ENCODE peak calls at places on chromosomes 4 and X, in four cellular contexts. One of them, this sample, is unnamed.

GRCh38 chr4:48570646-48571220 is 80.7 kb downstream of the ZAR1 start:
- DNase-seq in lower leg skin: no peak
- DNase-seq in uterus: no peak
- DNase-seq in Panc1: peak
- DNase-seq in this sample: no peak

GRCh38 chr4:26724522-26724921 is 136.1 kb upstream of the STIM2 start:
- DNase-seq in lower leg skin: no peak
- DNase-seq in uterus: no peak
- DNase-seq in Panc1: no peak
- DNase-seq in this sample: no peak

GRCh38 chrX:154545673-154546274 is 872 bp downstream of the G6PD start:
- DNase-seq in lower leg skin: no peak
- DNase-seq in uterus: no peak
- DNase-seq in Panc1: no peak
- DNase-seq in this sample: no peak

GRCh38 chr4:25953740-25954139 is 39.7 kb downstream of the SMIM20 start:
- DNase-seq in lower leg skin: no peak
- DNase-seq in uterus: no peak
- DNase-seq in Panc1: no peak
- DNase-seq in this sample: no peak

GRCh38 chrX:31499120-31499519 is 427.3 kb upstream of the FTHL17 start:
- DNase-seq in lower leg skin: no peak
- DNase-seq in uterus: no peak
- DNase-seq in Panc1: no peak
- DNase-seq in this sample: no peak

GRCh38 chr4:48683784-48684666 is 96.1 kb downstream of the FRYL start:
- DNase-seq in lower leg skin: no peak
- DNase-seq in uterus: no peak
- DNase-seq in Panc1: no peak
- DNase-seq in this sample: peak

GRCh38 chr4:87363552-87363951 is 27.4 kb downstream of the HSD17B11 start:
- DNase-seq in lower leg skin: no peak
- DNase-seq in uterus: no peak
- DNase-seq in Panc1: no peak
- DNase-seq in this sample: no peak

GRCh38 chr4:504076-504475 is 5.1 kb downstream of the PIGG start:
- DNase-seq in lower leg skin: peak
- DNase-seq in uterus: no peak
- DNase-seq in Panc1: no peak
- DNase-seq in this sample: no peak

GRCh38 chr4:101019941-101020401 is 327.4 kb downstream of the PPP3CA start:
- DNase-seq in lower leg skin: no peak
- DNase-seq in uterus: no peak
- DNase-seq in Panc1: no peak
- DNase-seq in this sample: peak

GRCh38 chr4:157727163-157727562 is 445.7 kb downstream of the GASK1B start:
- DNase-seq in lower leg skin: no peak
- DNase-seq in uterus: no peak
- DNase-seq in Panc1: no peak
- DNase-seq in this sample: no peak

GRCh38 chr4:168051526-168051925 is 40.8 kb upstream of the ANXA10 start:
- DNase-seq in lower leg skin: no peak
- DNase-seq in uterus: no peak
- DNase-seq in Panc1: no peak
- DNase-seq in this sample: no peak

GRCh38 chrX:111719426-111720210 is 38.6 kb downstream of the ALG13 start:
- DNase-seq in lower leg skin: no peak
- DNase-seq in uterus: no peak
- DNase-seq in Panc1: no peak
- DNase-seq in this sample: no peak

GRCh38 chr4:59987289-59987688 is 1212.8 kb upstream of the ADGRL3 start:
- DNase-seq in lower leg skin: no peak
- DNase-seq in uterus: no peak
- DNase-seq in Panc1: no peak
- DNase-seq in this sample: no peak

GRCh38 chrX:50838820-50839600 is 25.0 kb upstream of the SHROOM4 start:
- DNase-seq in lower leg skin: no peak
- DNase-seq in uterus: no peak
- DNase-seq in Panc1: no peak
- DNase-seq in this sample: no peak

GRCh38 chr4:173076903-173077629 is 91.5 kb upstream of the GALNT7 start:
- DNase-seq in lower leg skin: no peak
- DNase-seq in uterus: no peak
- DNase-seq in Panc1: no peak
- DNase-seq in this sample: no peak

GRCh38 chr4:181858746-181859145 is 384.5 kb upstream of the TENM3 start:
- DNase-seq in lower leg skin: no peak
- DNase-seq in uterus: no peak
- DNase-seq in Panc1: no peak
- DNase-seq in this sample: no peak

GRCh38 chr4:80343887-80344286 is 8.4 kb downstream of the CFAP299 start:
- DNase-seq in lower leg skin: no peak
- DNase-seq in uterus: no peak
- DNase-seq in Panc1: no peak
- DNase-seq in this sample: no peak

GRCh38 chrX:16573781-16574180 is 76.2 kb upstream of the S100G start:
- DNase-seq in lower leg skin: no peak
- DNase-seq in uterus: no peak
- DNase-seq in Panc1: no peak
- DNase-seq in this sample: no peak

GRCh38 chr4:6953751-6954380 is 44.2 kb downstream of the TBC1D14 start:
- DNase-seq in lower leg skin: peak
- DNase-seq in uterus: peak
- DNase-seq in Panc1: no peak
- DNase-seq in this sample: no peak

GRCh38 chrX:115958687-115959359 is 211.7 kb upstream of the AGTR2 start:
- DNase-seq in lower leg skin: no peak
- DNase-seq in uterus: no peak
- DNase-seq in Panc1: no peak
- DNase-seq in this sample: no peak

GRCh38 chrX:68831405-68832100 is 2.7 kb downstream of the EFNB1 start:
- DNase-seq in lower leg skin: peak
- DNase-seq in uterus: no peak
- DNase-seq in Panc1: no peak
- DNase-seq in this sample: no peak

GRCh38 chr4:128572778-128573241 is 236.7 kb upstream of the JADE1 start:
- DNase-seq in lower leg skin: no peak
- DNase-seq in uterus: no peak
- DNase-seq in Panc1: no peak
- DNase-seq in this sample: no peak

GRCh38 chrX:17390325-17390992 is 15.5 kb downstream of the NHS start:
- DNase-seq in lower leg skin: no peak
- DNase-seq in uterus: no peak
- DNase-seq in Panc1: no peak
- DNase-seq in this sample: no peak

GRCh38 chr4:112381996-112382692 is 85.0 kb downstream of the ALPK1 start:
- DNase-seq in lower leg skin: no peak
- DNase-seq in uterus: no peak
- DNase-seq in Panc1: no peak
- DNase-seq in this sample: no peak

GRCh38 chrX:39739585-39739984 is 358.2 kb downstream of the BCOR start:
- DNase-seq in lower leg skin: no peak
- DNase-seq in uterus: no peak
- DNase-seq in Panc1: no peak
- DNase-seq in this sample: no peak

GRCh38 chrX:82081027-82081426 is 879.1 kb downstream of the SH3BGRL start:
- DNase-seq in lower leg skin: no peak
- DNase-seq in uterus: no peak
- DNase-seq in Panc1: no peak
- DNase-seq in this sample: no peak

GRCh38 chrX:97538745-97539144 is 655.0 kb downstream of the RPA4 start:
- DNase-seq in lower leg skin: no peak
- DNase-seq in uterus: no peak
- DNase-seq in Panc1: no peak
- DNase-seq in this sample: no peak

GRCh38 chrX:45743081-45743533 is 542.4 kb upstream of the DIPK2B start:
- DNase-seq in lower leg skin: no peak
- DNase-seq in uterus: no peak
- DNase-seq in Panc1: no peak
- DNase-seq in this sample: no peak

GRCh38 chrX:10174051-10174450 is 17.3 kb downstream of the CLCN4 start:
- DNase-seq in lower leg skin: peak
- DNase-seq in uterus: no peak
- DNase-seq in Panc1: no peak
- DNase-seq in this sample: no peak

GRCh38 chrX:10172867-10173266 is 16.1 kb downstream of the CLCN4 start:
- DNase-seq in lower leg skin: no peak
- DNase-seq in uterus: no peak
- DNase-seq in Panc1: no peak
- DNase-seq in this sample: no peak

GRCh38 chrX:10174810-10175209 is 18.0 kb downstream of the CLCN4 start:
- DNase-seq in lower leg skin: no peak
- DNase-seq in uterus: no peak
- DNase-seq in Panc1: no peak
- DNase-seq in this sample: no peak

GRCh38 chrX:10175317-10175871 is 18.6 kb downstream of the CLCN4 start:
- DNase-seq in lower leg skin: no peak
- DNase-seq in uterus: peak
- DNase-seq in Panc1: no peak
- DNase-seq in this sample: no peak

GRCh38 chrX:10173331-10173900 is 16.6 kb downstream of the CLCN4 start:
- DNase-seq in lower leg skin: no peak
- DNase-seq in uterus: peak
- DNase-seq in Panc1: no peak
- DNase-seq in this sample: no peak
- H3K4me3 ChIP-seq in lower leg skin: no peak
- H3K4me3 ChIP-seq in uterus: no peak
- H3K4me3 ChIP-seq in Panc1: no peak
- H3K4me3 ChIP-seq in this sample: no peak

GRCh38 chrX:23919706-23920320 is 12.0 kb downstream of the CXorf58 start:
- DNase-seq in lower leg skin: no peak
- DNase-seq in uterus: no peak
- DNase-seq in Panc1: no peak
- DNase-seq in this sample: no peak
- TF ChIP-seq CTCF in lower leg skin: no peak
- TF ChIP-seq CTCF in uterus: no peak
- TF ChIP-seq CTCF in Panc1: no peak
- TF ChIP-seq CTCF in this sample: no peak

DNA sequence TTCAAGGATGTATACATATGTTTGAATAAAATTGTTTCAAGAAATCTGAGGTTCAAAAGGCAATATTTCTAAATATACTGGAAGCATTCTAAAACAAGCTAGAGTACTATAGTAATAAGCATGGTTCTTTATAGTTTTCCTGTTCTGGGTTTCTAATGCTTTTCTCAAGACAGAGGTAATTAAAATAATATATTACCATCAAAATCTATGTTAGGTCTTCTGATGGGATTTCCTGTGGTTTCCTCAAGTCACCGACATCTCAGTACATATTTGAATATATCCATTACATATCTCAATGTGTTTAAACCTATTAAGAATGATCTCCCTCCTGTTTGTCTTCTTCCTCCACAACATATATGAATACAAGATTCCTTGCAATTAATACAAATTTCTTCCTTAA is 25.6 kb downstream of the ARSJ start:
- DNase-seq in lower leg skin: no peak
- DNase-seq in uterus: no peak
- DNase-seq in Panc1: no peak
- DNase-seq in this sample: no peak
- H3K4me3 ChIP-seq in lower leg skin: no peak
- H3K4me3 ChIP-seq in uterus: no peak
- H3K4me3 ChIP-seq in Panc1: no peak
- H3K4me3 ChIP-seq in this sample: no peak

GRCh38 chrX:103464071-103464773 is 55.1 kb downstream of the RAB40A start:
- DNase-seq in lower leg skin: no peak
- DNase-seq in uterus: peak
- DNase-seq in Panc1: peak
- DNase-seq in this sample: no peak
- TF ChIP-seq CTCF in lower leg skin: no peak
- TF ChIP-seq CTCF in uterus: peak
- TF ChIP-seq CTCF in Panc1: no peak
- TF ChIP-seq CTCF in this sample: peak

GRCh38 chr4:1579834-1580686 is 104.1 kb downstream of the FAM53A start:
- DNase-seq in lower leg skin: peak
- DNase-seq in uterus: no peak
- DNase-seq in Panc1: peak
- DNase-seq in this sample: no peak
- H3K4me3 ChIP-seq in lower leg skin: peak
- H3K4me3 ChIP-seq in uterus: peak
- H3K4me3 ChIP-seq in Panc1: peak
- H3K4me3 ChIP-seq in this sample: peak

GRCh38 chr4:138242076-138242829 is at the start of gene SLC7A11:
- DNase-seq in lower leg skin: no peak
- DNase-seq in uterus: peak
- DNase-seq in Panc1: peak
- DNase-seq in this sample: peak
- TF ChIP-seq CTCF in lower leg skin: no peak
- TF ChIP-seq CTCF in uterus: no peak
- TF ChIP-seq CTCF in Panc1: no peak
- TF ChIP-seq CTCF in this sample: no peak

DNA sequence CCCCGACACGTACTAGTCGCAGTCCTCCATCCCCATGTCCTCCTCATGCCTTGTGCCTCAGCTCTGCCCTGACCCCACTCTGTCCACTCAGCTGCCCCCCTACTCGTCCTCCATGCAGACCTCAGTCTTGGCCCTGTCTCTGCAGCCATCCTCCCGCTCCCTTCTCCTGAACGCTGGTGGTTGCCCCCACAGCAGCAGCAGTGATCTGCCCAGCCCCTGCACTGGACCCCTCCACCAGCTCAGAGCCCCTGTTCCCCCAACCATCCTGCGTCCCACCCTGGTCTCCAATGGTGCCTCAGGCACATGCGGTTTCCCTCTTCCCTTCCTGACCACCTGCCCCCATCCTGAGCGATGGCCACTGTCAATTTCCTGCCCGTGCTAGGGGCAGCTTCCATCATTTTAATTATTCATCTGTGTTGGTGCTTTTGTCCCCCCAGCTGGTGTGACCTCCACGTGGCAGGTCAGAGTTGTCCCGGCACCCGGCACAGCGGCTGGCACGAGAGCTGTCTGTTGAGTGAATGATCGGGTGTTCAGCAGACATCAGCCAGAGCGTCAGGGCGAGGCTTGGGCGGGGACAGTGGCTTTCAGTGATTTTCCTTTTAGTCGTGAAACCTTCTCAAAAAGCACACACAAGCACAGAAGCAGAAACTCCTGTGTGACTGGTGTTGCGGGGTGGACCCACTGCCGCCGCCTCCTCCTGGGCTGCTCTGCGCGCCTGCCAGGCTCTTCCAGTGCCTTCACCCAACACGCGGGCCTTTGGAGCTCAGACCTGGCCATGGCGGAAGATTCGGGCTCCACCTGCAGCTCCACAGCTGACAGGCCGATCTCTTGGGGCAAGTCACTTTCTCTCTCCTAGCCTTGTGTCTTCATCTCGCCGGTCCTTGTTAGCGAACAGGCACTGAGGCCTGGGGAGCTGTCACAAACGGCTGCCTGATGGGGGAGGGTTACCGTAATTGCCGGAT is 51.6 kb upstream of the HGFAC start:
- DNase-seq in lower leg skin: peak
- DNase-seq in uterus: no peak
- DNase-seq in Panc1: no peak
- DNase-seq in this sample: no peak
- H3K4me3 ChIP-seq in lower leg skin: no peak
- H3K4me3 ChIP-seq in uterus: no peak
- H3K4me3 ChIP-seq in Panc1: no peak
- H3K4me3 ChIP-seq in this sample: no peak